ENCODE peak calls at places on chromosomes 2 and 18, in seven cellular contexts. One of them, this sample, is unnamed.

GRCh38 chr2:69082430-69082997 is 69.5 kb downstream of the ANTXR1 start:
- DNase-seq in AG04449: no peak
- DNase-seq in astrocyte of the cerebellum: peak
- DNase-seq in CD8-positive, alpha-beta T cell: no peak
- DNase-seq in PC-9: peak
- DNase-seq in fibroblast of mammary gland: peak
- DNase-seq in tibial artery: no peak
- DNase-seq in this sample: peak

GRCh38 chr18:12362473-12363174 is 14.4 kb downstream of the AFG3L2 start:
- DNase-seq in AG04449: no peak
- DNase-seq in PC-9: no peak
- DNase-seq in tibial artery: no peak
- DNase-seq in CD8-positive, alpha-beta T cell: no peak
- DNase-seq in astrocyte of the cerebellum: no peak
- DNase-seq in fibroblast of mammary gland: no peak
- DNase-seq in this sample: no peak

GRCh38 chr2:136065384-136065783 is 52.6 kb downstream of the CXCR4 start:
- DNase-seq in PC-9: no peak
- DNase-seq in CD8-positive, alpha-beta T cell: no peak
- DNase-seq in AG04449: no peak
- DNase-seq in astrocyte of the cerebellum: no peak
- DNase-seq in fibroblast of mammary gland: no peak
- DNase-seq in tibial artery: no peak
- DNase-seq in this sample: no peak

GRCh38 chr2:6872412-6872811 is 5.2 kb upstream of the RSAD2 start:
- DNase-seq in PC-9: no peak
- DNase-seq in astrocyte of the cerebellum: no peak
- DNase-seq in tibial artery: no peak
- DNase-seq in AG04449: no peak
- DNase-seq in fibroblast of mammary gland: no peak
- DNase-seq in CD8-positive, alpha-beta T cell: no peak
- DNase-seq in this sample: no peak

GRCh38 chr18:12074734-12075133 is 18.9 kb upstream of the ANKRD62 start:
- DNase-seq in fibroblast of mammary gland: peak
- DNase-seq in CD8-positive, alpha-beta T cell: no peak
- DNase-seq in PC-9: no peak
- DNase-seq in tibial artery: no peak
- DNase-seq in astrocyte of the cerebellum: no peak
- DNase-seq in AG04449: no peak
- DNase-seq in this sample: peak

GRCh38 chr18:79374408-79375171 is 21.1 kb upstream of the NFATC1 start:
- DNase-seq in PC-9: no peak
- DNase-seq in fibroblast of mammary gland: no peak
- DNase-seq in astrocyte of the cerebellum: no peak
- DNase-seq in tibial artery: no peak
- DNase-seq in AG04449: no peak
- DNase-seq in CD8-positive, alpha-beta T cell: no peak
- DNase-seq in this sample: no peak

GRCh38 chr2:72793798-72794447 is 31.9 kb downstream of the EXOC6B start:
- DNase-seq in CD8-positive, alpha-beta T cell: no peak
- DNase-seq in fibroblast of mammary gland: peak
- DNase-seq in astrocyte of the cerebellum: no peak
- DNase-seq in tibial artery: no peak
- DNase-seq in AG04449: no peak
- DNase-seq in PC-9: no peak
- DNase-seq in this sample: no peak

GRCh38 chr2:162113771-162114168 is 38.3 kb downstream of the GCG start:
- DNase-seq in PC-9: no peak
- DNase-seq in fibroblast of mammary gland: peak
- DNase-seq in tibial artery: no peak
- DNase-seq in CD8-positive, alpha-beta T cell: no peak
- DNase-seq in astrocyte of the cerebellum: no peak
- DNase-seq in AG04449: peak
- DNase-seq in this sample: no peak

GRCh38 chr18:40004246-40004645 is 1950.8 kb upstream of the PIK3C3 start:
- DNase-seq in CD8-positive, alpha-beta T cell: no peak
- DNase-seq in astrocyte of the cerebellum: no peak
- DNase-seq in fibroblast of mammary gland: no peak
- DNase-seq in PC-9: no peak
- DNase-seq in tibial artery: no peak
- DNase-seq in AG04449: no peak
- DNase-seq in this sample: no peak

GRCh38 chr2:95260028-95261023 is 13.9 kb upstream of the PROM2 start:
- DNase-seq in astrocyte of the cerebellum: no peak
- DNase-seq in AG04449: no peak
- DNase-seq in fibroblast of mammary gland: peak
- DNase-seq in CD8-positive, alpha-beta T cell: no peak
- DNase-seq in tibial artery: no peak
- DNase-seq in PC-9: peak
- DNase-seq in this sample: no peak

GRCh38 chr18:11752116-11752911 is 63.2 kb downstream of the GNAL start:
- DNase-seq in tibial artery: no peak
- DNase-seq in astrocyte of the cerebellum: no peak
- DNase-seq in PC-9: no peak
- DNase-seq in fibroblast of mammary gland: peak
- DNase-seq in CD8-positive, alpha-beta T cell: no peak
- DNase-seq in AG04449: no peak
- DNase-seq in this sample: peak

GRCh38 chr2:112481528-112482228 is at the start of gene TTL:
- DNase-seq in astrocyte of the cerebellum: no peak
- DNase-seq in tibial artery: peak
- DNase-seq in fibroblast of mammary gland: peak
- DNase-seq in PC-9: peak
- DNase-seq in CD8-positive, alpha-beta T cell: peak
- DNase-seq in AG04449: no peak
- DNase-seq in this sample: no peak

GRCh38 chr2:144111443-144111842 is 408.5 kb downstream of the ZEB2 start:
- DNase-seq in astrocyte of the cerebellum: peak
- DNase-seq in fibroblast of mammary gland: peak
- DNase-seq in AG04449: peak
- DNase-seq in CD8-positive, alpha-beta T cell: no peak
- DNase-seq in tibial artery: no peak
- DNase-seq in PC-9: no peak
- DNase-seq in this sample: peak

GRCh38 chr2:33529771-33530481 is 53.5 kb downstream of the RASGRP3 start:
- DNase-seq in fibroblast of mammary gland: peak
- DNase-seq in PC-9: peak
- DNase-seq in AG04449: peak
- DNase-seq in astrocyte of the cerebellum: peak
- DNase-seq in CD8-positive, alpha-beta T cell: no peak
- DNase-seq in tibial artery: no peak
- DNase-seq in this sample: peak

GRCh38 chr2:174662459-174662858 is 64.9 kb upstream of the WIPF1 start:
- DNase-seq in tibial artery: peak
- DNase-seq in AG04449: peak
- DNase-seq in fibroblast of mammary gland: peak
- DNase-seq in CD8-positive, alpha-beta T cell: no peak
- DNase-seq in astrocyte of the cerebellum: no peak
- DNase-seq in PC-9: no peak
- DNase-seq in this sample: peak

GRCh38 chr2:48221846-48222516 is 308.0 kb upstream of the STON1 start:
- DNase-seq in PC-9: peak
- DNase-seq in AG04449: no peak
- DNase-seq in tibial artery: no peak
- DNase-seq in fibroblast of mammary gland: peak
- DNase-seq in astrocyte of the cerebellum: no peak
- DNase-seq in CD8-positive, alpha-beta T cell: no peak
- DNase-seq in this sample: no peak

GRCh38 chr2:157596992-157597681 is 31.5 kb downstream of the ACVR1C start:
- DNase-seq in AG04449: no peak
- DNase-seq in astrocyte of the cerebellum: no peak
- DNase-seq in PC-9: no peak
- DNase-seq in fibroblast of mammary gland: peak
- DNase-seq in CD8-positive, alpha-beta T cell: peak
- DNase-seq in tibial artery: peak
- DNase-seq in this sample: no peak

GRCh38 chr2:239305771-239306170 is 95.0 kb downstream of the HDAC4 start:
- DNase-seq in CD8-positive, alpha-beta T cell: no peak
- DNase-seq in tibial artery: peak
- DNase-seq in PC-9: no peak
- DNase-seq in fibroblast of mammary gland: no peak
- DNase-seq in AG04449: no peak
- DNase-seq in astrocyte of the cerebellum: no peak
- DNase-seq in this sample: no peak

GRCh38 chr2:235180642-235181041 is 228.8 kb downstream of the SH3BP4 start:
- DNase-seq in CD8-positive, alpha-beta T cell: no peak
- DNase-seq in astrocyte of the cerebellum: no peak
- DNase-seq in tibial artery: no peak
- DNase-seq in fibroblast of mammary gland: no peak
- DNase-seq in PC-9: no peak
- DNase-seq in AG04449: no peak
- DNase-seq in this sample: no peak

GRCh38 chr2:47112665-47113435 is 42.3 kb downstream of the STPG4 start:
- DNase-seq in fibroblast of mammary gland: no peak
- DNase-seq in CD8-positive, alpha-beta T cell: no peak
- DNase-seq in tibial artery: no peak
- DNase-seq in AG04449: no peak
- DNase-seq in PC-9: no peak
- DNase-seq in astrocyte of the cerebellum: no peak
- DNase-seq in this sample: no peak

GRCh38 chr2:199590323-199590915 is 132.7 kb upstream of the SATB2 start:
- DNase-seq in CD8-positive, alpha-beta T cell: no peak
- DNase-seq in astrocyte of the cerebellum: no peak
- DNase-seq in AG04449: no peak
- DNase-seq in tibial artery: no peak
- DNase-seq in PC-9: no peak
- DNase-seq in fibroblast of mammary gland: no peak
- DNase-seq in this sample: no peak

GRCh38 chr2:173545364-173545734 is 190.7 kb downstream of the CDCA7 start:
- DNase-seq in tibial artery: no peak
- DNase-seq in PC-9: no peak
- DNase-seq in AG04449: no peak
- DNase-seq in CD8-positive, alpha-beta T cell: no peak
- DNase-seq in fibroblast of mammary gland: peak
- DNase-seq in astrocyte of the cerebellum: no peak
- DNase-seq in this sample: peak

GRCh38 chr2:127200962-127201361 is 19.1 kb downstream of the CYP27C1 start:
- DNase-seq in astrocyte of the cerebellum: no peak
- DNase-seq in CD8-positive, alpha-beta T cell: no peak
- DNase-seq in AG04449: no peak
- DNase-seq in PC-9: no peak
- DNase-seq in fibroblast of mammary gland: no peak
- DNase-seq in tibial artery: no peak
- DNase-seq in this sample: no peak

GRCh38 chr2:222433381-222434173 is 9.2 kb downstream of the SGPP2 start:
- DNase-seq in astrocyte of the cerebellum: no peak
- DNase-seq in CD8-positive, alpha-beta T cell: no peak
- DNase-seq in fibroblast of mammary gland: no peak
- DNase-seq in PC-9: peak
- DNase-seq in AG04449: no peak
- DNase-seq in tibial artery: no peak
- DNase-seq in this sample: no peak

GRCh38 chr2:112740522-112740921 is 19.7 kb downstream of the NT5DC4 start:
- DNase-seq in PC-9: no peak
- DNase-seq in CD8-positive, alpha-beta T cell: no peak
- DNase-seq in astrocyte of the cerebellum: no peak
- DNase-seq in AG04449: no peak
- DNase-seq in fibroblast of mammary gland: no peak
- DNase-seq in tibial artery: no peak
- DNase-seq in this sample: no peak

GRCh38 chr2:60819155-60819862 is 62.1 kb upstream of the REL start:
- DNase-seq in tibial artery: no peak
- DNase-seq in PC-9: no peak
- DNase-seq in CD8-positive, alpha-beta T cell: peak
- DNase-seq in astrocyte of the cerebellum: no peak
- DNase-seq in AG04449: no peak
- DNase-seq in fibroblast of mammary gland: no peak
- DNase-seq in this sample: no peak

GRCh38 chr2:133676392-133677130 is 108.3 kb upstream of the NCKAP5 start:
- DNase-seq in CD8-positive, alpha-beta T cell: no peak
- DNase-seq in fibroblast of mammary gland: peak
- DNase-seq in PC-9: no peak
- DNase-seq in tibial artery: no peak
- DNase-seq in AG04449: no peak
- DNase-seq in astrocyte of the cerebellum: no peak
- DNase-seq in this sample: peak

GRCh38 chr2:133674066-133674432 is 105.8 kb upstream of the NCKAP5 start:
- DNase-seq in PC-9: no peak
- DNase-seq in AG04449: no peak
- DNase-seq in tibial artery: no peak
- DNase-seq in fibroblast of mammary gland: no peak
- DNase-seq in astrocyte of the cerebellum: no peak
- DNase-seq in CD8-positive, alpha-beta T cell: no peak
- DNase-seq in this sample: no peak

GRCh38 chr2:133673570-133673969 is 105.3 kb upstream of the NCKAP5 start:
- DNase-seq in PC-9: no peak
- DNase-seq in astrocyte of the cerebellum: no peak
- DNase-seq in tibial artery: no peak
- DNase-seq in fibroblast of mammary gland: no peak
- DNase-seq in CD8-positive, alpha-beta T cell: no peak
- DNase-seq in AG04449: no peak
- DNase-seq in this sample: no peak

GRCh38 chr2:133680399-133681044 is 112.3 kb upstream of the NCKAP5 start:
- DNase-seq in CD8-positive, alpha-beta T cell: no peak
- DNase-seq in tibial artery: no peak
- DNase-seq in PC-9: no peak
- DNase-seq in AG04449: no peak
- DNase-seq in astrocyte of the cerebellum: no peak
- DNase-seq in fibroblast of mammary gland: no peak
- DNase-seq in this sample: no peak

GRCh38 chr2:133674433-133675331 is 106.4 kb upstream of the NCKAP5 start:
- DNase-seq in fibroblast of mammary gland: peak
- DNase-seq in AG04449: peak
- DNase-seq in tibial artery: no peak
- DNase-seq in CD8-positive, alpha-beta T cell: no peak
- DNase-seq in PC-9: no peak
- DNase-seq in astrocyte of the cerebellum: peak
- DNase-seq in this sample: peak
- H3K4me3 ChIP-seq in fibroblast of mammary gland: no peak
- H3K4me3 ChIP-seq in AG04449: peak
- H3K4me3 ChIP-seq in tibial artery: peak
- H3K4me3 ChIP-seq in CD8-positive, alpha-beta T cell: no peak
- H3K4me3 ChIP-seq in PC-9: peak
- H3K4me3 ChIP-seq in astrocyte of the cerebellum: peak
- H3K4me3 ChIP-seq in this sample: peak

GRCh38 chr2:7982054-7982453 is 699.8 kb upstream of the ID2 start:
- DNase-seq in CD8-positive, alpha-beta T cell: no peak
- DNase-seq in AG04449: no peak
- DNase-seq in tibial artery: no peak
- DNase-seq in astrocyte of the cerebellum: no peak
- DNase-seq in fibroblast of mammary gland: no peak
- DNase-seq in PC-9: no peak
- DNase-seq in this sample: no peak
- H3K4me3 ChIP-seq in CD8-positive, alpha-beta T cell: no peak
- H3K4me3 ChIP-seq in AG04449: no peak
- H3K4me3 ChIP-seq in tibial artery: no peak
- H3K4me3 ChIP-seq in astrocyte of the cerebellum: no peak
- H3K4me3 ChIP-seq in fibroblast of mammary gland: no peak
- H3K4me3 ChIP-seq in PC-9: no peak
- H3K4me3 ChIP-seq in this sample: no peak

GRCh38 chr2:182717451-182718215 is 1.6 kb downstream of the DNAJC10 start:
- DNase-seq in astrocyte of the cerebellum: no peak
- DNase-seq in AG04449: no peak
- DNase-seq in PC-9: no peak
- DNase-seq in CD8-positive, alpha-beta T cell: no peak
- DNase-seq in fibroblast of mammary gland: no peak
- DNase-seq in tibial artery: no peak
- DNase-seq in this sample: no peak
- H3K4me3 ChIP-seq in astrocyte of the cerebellum: no peak
- H3K4me3 ChIP-seq in AG04449: peak
- H3K4me3 ChIP-seq in PC-9: peak
- H3K4me3 ChIP-seq in CD8-positive, alpha-beta T cell: no peak
- H3K4me3 ChIP-seq in fibroblast of mammary gland: peak
- H3K4me3 ChIP-seq in tibial artery: peak
- H3K4me3 ChIP-seq in this sample: peak

GRCh38 chr18:67261931-67262552 is 254.5 kb downstream of the DSEL start:
- DNase-seq in PC-9: no peak
- DNase-seq in tibial artery: no peak
- DNase-seq in fibroblast of mammary gland: no peak
- DNase-seq in CD8-positive, alpha-beta T cell: no peak
- DNase-seq in astrocyte of the cerebellum: no peak
- DNase-seq in AG04449: no peak
- DNase-seq in this sample: no peak
- H3K4me3 ChIP-seq in PC-9: no peak
- H3K4me3 ChIP-seq in tibial artery: no peak
- H3K4me3 ChIP-seq in fibroblast of mammary gland: no peak
- H3K4me3 ChIP-seq in CD8-positive, alpha-beta T cell: no peak
- H3K4me3 ChIP-seq in astrocyte of the cerebellum: no peak
- H3K4me3 ChIP-seq in AG04449: no peak
- H3K4me3 ChIP-seq in this sample: no peak

This sample was measured in skeletal muscle cell.